ENCODE peak calls at places on chromosomes 2 and 18, in six cellular contexts. One of them, this sample, is unnamed.

GRCh38 chr2:8697190-8697589 is 15.3 kb downstream of the ID2 start:
- DNase-seq in HTR-8/SVneo: no peak
- DNase-seq in NCI-H1436: no peak
- DNase-seq in T follicular helper cell: no peak
- DNase-seq in NCI-H748 treated with DMSO at 0.1 percent for 48 hours: no peak
- DNase-seq in spleen: no peak
- DNase-seq in this sample: no peak

GRCh38 chr2:95314964-95315611 is 17.9 kb downstream of the KCNIP3 start:
- DNase-seq in HTR-8/SVneo: peak; percentile 88
- DNase-seq in NCI-H1436: no peak
- DNase-seq in T follicular helper cell: no peak
- DNase-seq in NCI-H748 treated with DMSO at 0.1 percent for 48 hours: no peak
- DNase-seq in spleen: peak; percentile 63
- DNase-seq in this sample: peak; percentile 58

GRCh38 chr2:45623120-45623519 is 12.1 kb upstream of the SRBD1 start:
- DNase-seq in HTR-8/SVneo: no peak
- DNase-seq in NCI-H1436: no peak
- DNase-seq in T follicular helper cell: no peak
- DNase-seq in NCI-H748 treated with DMSO at 0.1 percent for 48 hours: no peak
- DNase-seq in spleen: no peak
- DNase-seq in this sample: no peak

GRCh38 chr2:182638652-182639051 is 77.4 kb upstream of the DNAJC10 start:
- DNase-seq in HTR-8/SVneo: no peak
- DNase-seq in NCI-H1436: no peak
- DNase-seq in T follicular helper cell: no peak
- DNase-seq in NCI-H748 treated with DMSO at 0.1 percent for 48 hours: no peak
- DNase-seq in spleen: no peak
- DNase-seq in this sample: no peak

GRCh38 chr2:117960231-117960630 is 53.6 kb downstream of the CCDC93 start:
- DNase-seq in HTR-8/SVneo: no peak
- DNase-seq in NCI-H1436: no peak
- DNase-seq in T follicular helper cell: no peak
- DNase-seq in NCI-H748 treated with DMSO at 0.1 percent for 48 hours: no peak
- DNase-seq in spleen: no peak
- DNase-seq in this sample: no peak

GRCh38 chr2:144364988-144365738 is 154.8 kb downstream of the ZEB2 start:
- DNase-seq in HTR-8/SVneo: no peak
- DNase-seq in NCI-H1436: no peak
- DNase-seq in T follicular helper cell: no peak
- DNase-seq in NCI-H748 treated with DMSO at 0.1 percent for 48 hours: no peak
- DNase-seq in spleen: no peak
- DNase-seq in this sample: no peak

GRCh38 chr2:133331437-133331836 is 236.8 kb downstream of the NCKAP5 start:
- DNase-seq in HTR-8/SVneo: no peak
- DNase-seq in NCI-H1436: peak; percentile 40
- DNase-seq in T follicular helper cell: no peak
- DNase-seq in NCI-H748 treated with DMSO at 0.1 percent for 48 hours: peak; percentile 2
- DNase-seq in spleen: no peak
- DNase-seq in this sample: no peak

GRCh38 chr2:193332938-193333337 is 1138.2 kb upstream of the TMEFF2 start:
- DNase-seq in HTR-8/SVneo: no peak
- DNase-seq in NCI-H1436: no peak
- DNase-seq in T follicular helper cell: no peak
- DNase-seq in NCI-H748 treated with DMSO at 0.1 percent for 48 hours: no peak
- DNase-seq in spleen: no peak
- DNase-seq in this sample: no peak

GRCh38 chr2:230226090-230226551 is 585 bp downstream of the SP140 start:
- DNase-seq in HTR-8/SVneo: no peak
- DNase-seq in NCI-H1436: no peak
- DNase-seq in T follicular helper cell: no peak
- DNase-seq in NCI-H748 treated with DMSO at 0.1 percent for 48 hours: no peak
- DNase-seq in spleen: no peak
- DNase-seq in this sample: no peak

GRCh38 chr2:11697103-11697871 is 27.3 kb upstream of the NTSR2 start:
- DNase-seq in HTR-8/SVneo: peak; percentile 51
- DNase-seq in NCI-H1436: no peak
- DNase-seq in T follicular helper cell: no peak
- DNase-seq in NCI-H748 treated with DMSO at 0.1 percent for 48 hours: no peak
- DNase-seq in spleen: peak; percentile 76
- DNase-seq in this sample: peak; percentile 100

GRCh38 chr18:79581406-79581805 is 98.2 kb upstream of the CTDP1 start:
- DNase-seq in HTR-8/SVneo: no peak
- DNase-seq in NCI-H1436: no peak
- DNase-seq in T follicular helper cell: no peak
- DNase-seq in NCI-H748 treated with DMSO at 0.1 percent for 48 hours: no peak
- DNase-seq in spleen: peak; percentile 47
- DNase-seq in this sample: no peak

GRCh38 chr2:64632855-64633819 is 20.6 kb downstream of the SERTAD2 start:
- DNase-seq in HTR-8/SVneo: no peak
- DNase-seq in NCI-H1436: no peak
- DNase-seq in T follicular helper cell: no peak
- DNase-seq in NCI-H748 treated with DMSO at 0.1 percent for 48 hours: no peak
- DNase-seq in spleen: no peak
- DNase-seq in this sample: no peak

GRCh38 chr2:583666-584065 is 93.5 kb downstream of the TMEM18 start:
- DNase-seq in HTR-8/SVneo: no peak
- DNase-seq in NCI-H1436: no peak
- DNase-seq in T follicular helper cell: no peak
- DNase-seq in NCI-H748 treated with DMSO at 0.1 percent for 48 hours: no peak
- DNase-seq in spleen: no peak
- DNase-seq in this sample: no peak

GRCh38 chr18:58257461-58257860 is 213.4 kb downstream of the NEDD4L start:
- DNase-seq in HTR-8/SVneo: no peak
- DNase-seq in NCI-H1436: no peak
- DNase-seq in T follicular helper cell: no peak
- DNase-seq in NCI-H748 treated with DMSO at 0.1 percent for 48 hours: no peak
- DNase-seq in spleen: no peak
- DNase-seq in this sample: peak; percentile 37

GRCh38 chr2:188986839-188987238 is 12.7 kb downstream of the COL3A1 start:
- DNase-seq in HTR-8/SVneo: no peak
- DNase-seq in NCI-H1436: no peak
- DNase-seq in T follicular helper cell: no peak
- DNase-seq in NCI-H748 treated with DMSO at 0.1 percent for 48 hours: no peak
- DNase-seq in spleen: no peak
- DNase-seq in this sample: no peak

GRCh38 chr18:13983506-13983905 is 68.2 kb upstream of the MC2R start:
- DNase-seq in HTR-8/SVneo: no peak
- DNase-seq in NCI-H1436: no peak
- DNase-seq in T follicular helper cell: no peak
- DNase-seq in NCI-H748 treated with DMSO at 0.1 percent for 48 hours: no peak
- DNase-seq in spleen: no peak
- DNase-seq in this sample: no peak

GRCh38 chr18:35189510-35189909 is 51.3 kb upstream of the ZNF397 start:
- DNase-seq in HTR-8/SVneo: no peak
- DNase-seq in NCI-H1436: no peak
- DNase-seq in T follicular helper cell: no peak
- DNase-seq in NCI-H748 treated with DMSO at 0.1 percent for 48 hours: no peak
- DNase-seq in spleen: no peak
- DNase-seq in this sample: no peak

GRCh38 chr2:224909885-224910517 is 132.3 kb downstream of the DOCK10 start:
- DNase-seq in HTR-8/SVneo: peak; percentile 13
- DNase-seq in NCI-H1436: no peak
- DNase-seq in T follicular helper cell: no peak
- DNase-seq in NCI-H748 treated with DMSO at 0.1 percent for 48 hours: peak; percentile 55
- DNase-seq in spleen: no peak
- DNase-seq in this sample: peak; percentile 42

GRCh38 chr2:43178602-43179542 is 47.5 kb downstream of the ZFP36L2 start:
- DNase-seq in HTR-8/SVneo: peak; percentile 93
- DNase-seq in NCI-H1436: peak; percentile 38
- DNase-seq in T follicular helper cell: no peak
- DNase-seq in NCI-H748 treated with DMSO at 0.1 percent for 48 hours: no peak
- DNase-seq in spleen: peak; percentile 89
- DNase-seq in this sample: peak; percentile 96

GRCh38 chr2:65383571-65384488 is 48.6 kb downstream of the SPRED2 start:
- DNase-seq in HTR-8/SVneo: no peak
- DNase-seq in NCI-H1436: no peak
- DNase-seq in T follicular helper cell: no peak
- DNase-seq in NCI-H748 treated with DMSO at 0.1 percent for 48 hours: no peak
- DNase-seq in spleen: no peak
- DNase-seq in this sample: no peak

GRCh38 chr2:75640621-75641121 is 5.9 kb upstream of the MRPL19 start:
- DNase-seq in HTR-8/SVneo: peak; percentile 67
- DNase-seq in NCI-H1436: peak; percentile 4
- DNase-seq in T follicular helper cell: no peak
- DNase-seq in NCI-H748 treated with DMSO at 0.1 percent for 48 hours: no peak
- DNase-seq in spleen: peak; percentile 82
- DNase-seq in this sample: peak; percentile 62

GRCh38 chr18:79439201-79440023 is 43.7 kb downstream of the NFATC1 start:
- DNase-seq in HTR-8/SVneo: no peak
- DNase-seq in NCI-H1436: no peak
- DNase-seq in T follicular helper cell: peak; percentile 28
- DNase-seq in NCI-H748 treated with DMSO at 0.1 percent for 48 hours: no peak
- DNase-seq in spleen: no peak
- DNase-seq in this sample: peak; percentile 26

GRCh38 chr18:76656925-76657324 is 161.9 kb upstream of the ZNF516 start:
- DNase-seq in HTR-8/SVneo: no peak
- DNase-seq in NCI-H1436: no peak
- DNase-seq in T follicular helper cell: no peak
- DNase-seq in NCI-H748 treated with DMSO at 0.1 percent for 48 hours: no peak
- DNase-seq in spleen: no peak
- DNase-seq in this sample: no peak

GRCh38 chr2:32622570-32623310 is 5.1 kb upstream of the TTC27 start:
- DNase-seq in HTR-8/SVneo: no peak
- DNase-seq in NCI-H1436: no peak
- DNase-seq in T follicular helper cell: no peak
- DNase-seq in NCI-H748 treated with DMSO at 0.1 percent for 48 hours: no peak
- DNase-seq in spleen: no peak
- DNase-seq in this sample: no peak

GRCh38 chr2:99337931-99338580 is 867 bp downstream of the EIF5B start:
- DNase-seq in HTR-8/SVneo: peak; percentile 11
- DNase-seq in NCI-H1436: no peak
- DNase-seq in T follicular helper cell: no peak
- DNase-seq in NCI-H748 treated with DMSO at 0.1 percent for 48 hours: peak; percentile 1
- DNase-seq in spleen: no peak
- DNase-seq in this sample: no peak

GRCh38 chr2:163417596-163418337 is 318.0 kb downstream of the FIGN start:
- DNase-seq in HTR-8/SVneo: no peak
- DNase-seq in NCI-H1436: no peak
- DNase-seq in T follicular helper cell: no peak
- DNase-seq in NCI-H748 treated with DMSO at 0.1 percent for 48 hours: no peak
- DNase-seq in spleen: no peak
- DNase-seq in this sample: no peak

GRCh38 chr2:75808039-75808438 is 97.3 kb upstream of the GCFC2 start:
- DNase-seq in HTR-8/SVneo: no peak
- DNase-seq in NCI-H1436: no peak
- DNase-seq in T follicular helper cell: no peak
- DNase-seq in NCI-H748 treated with DMSO at 0.1 percent for 48 hours: no peak
- DNase-seq in spleen: no peak
- DNase-seq in this sample: no peak

GRCh38 chr2:147331790-147332419 is 512.9 kb upstream of the ACVR2A start:
- DNase-seq in HTR-8/SVneo: peak; percentile 11
- DNase-seq in NCI-H1436: peak; percentile 29
- DNase-seq in T follicular helper cell: peak; percentile 21
- DNase-seq in NCI-H748 treated with DMSO at 0.1 percent for 48 hours: peak; percentile 47
- DNase-seq in spleen: no peak
- DNase-seq in this sample: peak; percentile 6

GRCh38 chr2:117745537-117745936 is 69.0 kb upstream of the DDX18 start:
- DNase-seq in HTR-8/SVneo: no peak
- DNase-seq in NCI-H1436: no peak
- DNase-seq in T follicular helper cell: no peak
- DNase-seq in NCI-H748 treated with DMSO at 0.1 percent for 48 hours: no peak
- DNase-seq in spleen: no peak
- DNase-seq in this sample: no peak

GRCh38 chr18:48164096-48164475 is 233.6 kb upstream of the SMAD2 start:
- DNase-seq in HTR-8/SVneo: no peak
- DNase-seq in NCI-H1436: no peak
- DNase-seq in T follicular helper cell: no peak
- DNase-seq in NCI-H748 treated with DMSO at 0.1 percent for 48 hours: no peak
- DNase-seq in spleen: no peak
- DNase-seq in this sample: no peak

GRCh38 chr2:136025057-136025973 is 39.9 kb upstream of the DARS1 start:
- DNase-seq in HTR-8/SVneo: peak; percentile 20
- DNase-seq in NCI-H1436: peak; percentile 79
- DNase-seq in T follicular helper cell: no peak
- DNase-seq in NCI-H748 treated with DMSO at 0.1 percent for 48 hours: peak; percentile 60
- DNase-seq in spleen: peak; percentile 93
- DNase-seq in this sample: no peak

GRCh38 chr18:61825386-61825785 is 67.4 kb downstream of the RNF152 start:
- DNase-seq in HTR-8/SVneo: no peak
- DNase-seq in NCI-H1436: no peak
- DNase-seq in T follicular helper cell: no peak
- DNase-seq in NCI-H748 treated with DMSO at 0.1 percent for 48 hours: no peak
- DNase-seq in spleen: no peak
- DNase-seq in this sample: no peak

GRCh38 chr2:233053928-233054774 is 6.0 kb upstream of the INPP5D start:
- DNase-seq in HTR-8/SVneo: peak; percentile 91
- DNase-seq in NCI-H1436: peak; percentile 46
- DNase-seq in T follicular helper cell: peak; percentile 55
- DNase-seq in NCI-H748 treated with DMSO at 0.1 percent for 48 hours: peak; percentile 58
- DNase-seq in spleen: peak; percentile 92
- DNase-seq in this sample: peak; percentile 32

GRCh38 chr2:15941483-15941853 is 1.1 kb downstream of the MYCN start:
- DNase-seq in HTR-8/SVneo: no peak
- DNase-seq in NCI-H1436: no peak
- DNase-seq in T follicular helper cell: no peak
- DNase-seq in NCI-H748 treated with DMSO at 0.1 percent for 48 hours: peak; percentile 24
- DNase-seq in spleen: no peak
- DNase-seq in this sample: no peak

GRCh38 chr2:176986579-176986978 is 226.0 kb upstream of the HNRNPA3 start:
- DNase-seq in HTR-8/SVneo: no peak
- DNase-seq in NCI-H1436: no peak
- DNase-seq in T follicular helper cell: no peak
- DNase-seq in NCI-H748 treated with DMSO at 0.1 percent for 48 hours: no peak
- DNase-seq in spleen: no peak
- DNase-seq in this sample: no peak

This sample was measured in MG63.